ENCODE peak calls at places on chromosomes 11 and 22, in six cellular contexts. L is MCF 10A, I is choroid plexus epithelial cell, A is kidney, N is AG04449, C is fibroblast of the aortic adventitia. R is an unnamed sample.

GRCh38 chr11:92838655-92839334 is 130.7 kb upstream of the MTNR1B start:
- DNase-seq in L (no peak), I (peak; percentile 13), A (no peak), N (no peak), C (no peak), R (no peak)

GRCh38 chr11:128180446-128181089 is 406.8 kb downstream of the ETS1 start:
- DNase-seq in L (peak; percentile 82), I (peak; percentile 94), A (no peak), N (peak; percentile 72), C (peak; percentile 91), R (no peak)

GRCh38 chr11:111378773-111379499 is at the start of gene POU2AF1:
- DNase-seq in L (peak; percentile 58), I (peak; percentile 20), A (peak; percentile 76), N (no peak), C (peak; percentile 43), R (peak; percentile 5)

GRCh38 chr11:111001091-111001430 is 244.5 kb upstream of the POU2AF2 start:
- DNase-seq in L (no peak), I (no peak), A (no peak), N (no peak), C (no peak), R (peak; percentile 71)

GRCh38 chr22:39553429-39553828 is 17.1 kb upstream of the CACNA1I start:
- DNase-seq in L (no peak), I (no peak), A (no peak), N (no peak), C (no peak), R (no peak)

GRCh38 chr11:125300791-125301218 is 136.3 kb downstream of the PKNOX2 start:
- DNase-seq in L (peak; percentile 89), I (peak; percentile 87), A (peak; percentile 39), N (no peak), C (peak; percentile 96), R (peak; percentile 1)

GRCh38 chr22:19533049-19533626 is 8.9 kb upstream of the CLDN5 start:
- DNase-seq in L (no peak), I (no peak), A (no peak), N (no peak), C (no peak), R (no peak)

GRCh38 chr11:46112961-46113617 is 8.2 kb downstream of the PHF21A start:
- DNase-seq in L (peak; percentile 48), I (peak; percentile 82), A (no peak), N (no peak), C (peak; percentile 70), R (no peak)

GRCh38 chr11:69878144-69878883 is 59.1 kb upstream of the FGF3 start:
- DNase-seq in L (no peak), I (no peak), A (peak; percentile 32), N (no peak), C (no peak), R (no peak)

GRCh38 chr11:2207212-2207611 is 35.6 kb upstream of the TH start:
- DNase-seq in L (no peak), I (no peak), A (peak; percentile 26), N (no peak), C (no peak), R (no peak)

GRCh38 chr11:87878373-87878779 is 296.9 kb downstream of the RAB38 start:
- DNase-seq in L (peak; percentile 57), I (peak; percentile 76), A (no peak), N (peak; percentile 9), C (peak; percentile 66), R (peak; percentile 19)

GRCh38 chr11:269146-269890 is 8.9 kb upstream of the NLRP6 start:
- DNase-seq in L (peak; percentile 76), I (peak; percentile 26), A (peak; percentile 39), N (no peak), C (no peak), R (no peak)

GRCh38 chr11:123351375-123351774 is 78.7 kb upstream of the GRAMD1B start:
- DNase-seq in L (no peak), I (no peak), A (peak; percentile 78), N (no peak), C (no peak), R (no peak)

GRCh38 chr11:122305018-122305417 is 189.0 kb upstream of the BLID start:
- DNase-seq in L (no peak), I (no peak), A (no peak), N (no peak), C (peak; percentile 78), R (no peak)

GRCh38 chr11:29627541-29627940 is 389.3 kb downstream of the KCNA4 start:
- DNase-seq in L (no peak), I (no peak), A (no peak), N (no peak), C (no peak), R (no peak)

GRCh38 chr11:118918686-118919280 is 6.9 kb downstream of the BCL9L start:
- DNase-seq in L (no peak), I (peak; percentile 89), A (peak; percentile 62), N (no peak), C (peak; percentile 25), R (no peak)

GRCh38 chr11:56140151-56140661 is at the start of gene OR8J3:
- DNase-seq in L (no peak), I (no peak), A (no peak), N (no peak), C (no peak), R (no peak)

GRCh38 chr11:88656960-88657738 is 319.6 kb upstream of the CTSC start:
- DNase-seq in L (no peak), I (peak; percentile 1), A (no peak), N (no peak), C (peak; percentile 4), R (no peak)

GRCh38 chr11:113365895-113366294 is 21.7 kb upstream of the ANKK1 start:
- DNase-seq in L (no peak), I (no peak), A (no peak), N (no peak), C (no peak), R (no peak)

GRCh38 chr11:45926536-45927331 is 4.3 kb downstream of the LARGE2 start:
- DNase-seq in L (no peak), I (no peak), A (peak; percentile 60), N (no peak), C (no peak), R (no peak)

GRCh38 chr11:12922980-12923507 is 86.1 kb upstream of the RASSF10 start:
- DNase-seq in L (peak; percentile 25), I (peak; percentile 80), A (no peak), N (no peak), C (peak; percentile 13), R (no peak)

GRCh38 chr11:92180664-92181251 is 43.9 kb upstream of the FAT3 start:
- DNase-seq in L (peak; percentile 71), I (peak; percentile 66), A (peak; percentile 48), N (peak; percentile 3), C (peak; percentile 23), R (no peak)

GRCh38 chr11:69040581-69041260 is 8.0 kb upstream of the TPCN2 start:
- DNase-seq in L (no peak), I (peak; percentile 79), A (no peak), N (no peak), C (peak; percentile 88), R (peak; percentile 55)

GRCh38 chr11:41878158-41878557 is 418.7 kb upstream of the LRRC4C start:
- DNase-seq in L (peak; percentile 38), I (no peak), A (no peak), N (no peak), C (peak; percentile 5), R (no peak)

GRCh38 chr11:47234669-47235075 is 13.9 kb downstream of the ACP2 start:
- DNase-seq in L (no peak), I (peak; percentile 65), A (no peak), N (no peak), C (no peak), R (no peak)

GRCh38 chr22:26845016-26845728 is 187.8 kb downstream of the MIAT start:
- DNase-seq in L (no peak), I (peak; percentile 22), A (no peak), N (no peak), C (no peak), R (no peak)

GRCh38 chr11:117871160-117871559 is 5.3 kb downstream of the FXYD6 start:
- DNase-seq in L (no peak), I (no peak), A (no peak), N (no peak), C (no peak), R (no peak)
- TF ChIP-seq CTCF in L (no peak), I (no peak), A (no peak), N (no peak), C (no peak), R (no peak)

GRCh38 chr11:33089776-33090175 is 50.4 kb downstream of the TCP11L1 start:
- DNase-seq in L (peak; percentile 6), I (peak; percentile 10), A (no peak), N (no peak), C (peak; percentile 44), R (no peak)
- TF ChIP-seq CTCF in L (no peak), I (no peak), A (no peak), N (no peak), C (peak; percentile 30), R (peak; percentile 1)

GRCh38 chr22:37562049-37562784 is 1.9 kb downstream of the CDC42EP1 start:
- DNase-seq in L (no peak), I (no peak), A (no peak), N (no peak), C (no peak), R (no peak)
- TF ChIP-seq CTCF in L (no peak), I (no peak), A (no peak), N (no peak), C (no peak), R (no peak)

DNA sequence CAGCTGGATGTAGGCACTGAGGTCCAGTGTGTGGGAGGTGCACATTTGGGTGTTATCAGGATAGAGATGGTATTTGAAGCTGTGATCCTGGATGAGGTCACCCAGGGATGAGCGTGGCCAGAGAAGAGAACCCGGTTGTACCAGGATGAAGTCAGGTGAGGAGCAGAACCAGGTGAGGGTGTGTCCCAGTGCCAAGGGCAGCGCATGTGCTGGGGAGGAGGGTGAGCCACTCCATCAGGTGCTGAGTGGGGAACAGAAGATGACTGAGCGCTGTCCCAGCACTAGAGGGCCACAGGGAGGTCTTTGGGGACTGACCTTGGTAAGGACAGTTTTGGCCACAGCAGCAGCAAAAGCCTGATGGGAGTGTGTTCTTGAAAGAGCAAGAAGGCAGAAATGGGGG is 2.7 kb downstream of the ARL2 start:
- DNase-seq in L (no peak), I (no peak), A (no peak), N (no peak), C (no peak), R (no peak)
- TF ChIP-seq CTCF in L (no peak), I (no peak), A (no peak), N (no peak), C (no peak), R (no peak)